ENCODE peak calls at places on chromosomes 2 and 18, in nine cellular contexts. Q is ELR; P is stimulated activated CD4-positive, alpha-beta T cell treated with anti-CD3 and anti-CD28 coated beads, Interleukin-15, amount 100 ng/mL, for 1 hour; S is KG1; L is mesendoderm; G is effector memory CD8-positive, alpha-beta T cell; C is HCT116; Y is HEK293T; O is body of pancreas. H is an unnamed sample.

GRCh38 chr2:127576433-127577207 is 41.1 kb downstream of the MYO7B start:
- DNase-seq in Y (no peak), O (no peak), G (no peak), Q (peak), L (peak), C (no peak), S (no peak), P (no peak), H (no peak)

GRCh38 chr18:48066225-48066652 is 135.8 kb upstream of the SMAD2 start:
- DNase-seq in G (no peak), Y (no peak), Q (no peak), O (peak), C (no peak), P (no peak), L (no peak), S (no peak), H (no peak)

GRCh38 chr2:162123806-162124758 is 28.0 kb downstream of the GCG start:
- DNase-seq in G (peak), S (peak), P (no peak), Q (peak), C (peak), Y (peak), L (peak), O (no peak), H (peak)

GRCh38 chr2:182447843-182448242 is 21.0 kb upstream of the PDE1A start:
- DNase-seq in P (no peak), L (peak), O (no peak), C (no peak), Q (no peak), S (no peak), Y (no peak), G (no peak), H (peak)

GRCh38 chr18:76657428-76657827 is 162.4 kb upstream of the ZNF516 start:
- DNase-seq in O (no peak), Q (peak), Y (no peak), P (no peak), S (peak), L (peak), C (no peak), G (no peak), H (no peak)

GRCh38 chr2:46615555-46616487 is 136.5 kb downstream of the TMEM247 start:
- DNase-seq in Q (peak), C (no peak), P (peak), Y (peak), O (peak), G (no peak), S (peak), L (peak), H (no peak)

GRCh38 chr2:219430633-219431615 is 3.7 kb upstream of the SPEG start:
- DNase-seq in Y (no peak), O (no peak), G (no peak), P (no peak), Q (peak), C (no peak), L (peak), S (no peak), H (peak)

GRCh38 chr2:145631561-145631960 is 1111.6 kb upstream of the ZEB2 start:
- DNase-seq in S (no peak), Q (peak), G (no peak), C (no peak), Y (no peak), L (no peak), P (no peak), O (no peak), H (no peak)

GRCh38 chr18:48629730-48630324 is 91.0 kb downstream of the CTIF start:
- DNase-seq in P (no peak), L (peak), C (peak), O (no peak), S (no peak), Y (no peak), G (no peak), Q (peak), H (peak)

GRCh38 chr18:49055787-49056186 is 105.0 kb upstream of the SMAD7 start:
- DNase-seq in L (no peak), G (no peak), Y (no peak), O (no peak), C (no peak), Q (peak), P (no peak), S (no peak), H (no peak)

GRCh38 chr18:48358868-48359267 is 50.3 kb downstream of the ZBTB7C start:
- DNase-seq in G (no peak), Y (no peak), S (no peak), Q (no peak), L (peak), O (no peak), C (no peak), P (no peak), H (no peak)

GRCh38 chr2:2057125-2057721 is 273.9 kb downstream of the MYT1L start:
- DNase-seq in C (peak), G (no peak), O (peak), S (no peak), P (peak), L (peak), Y (peak), Q (peak), H (peak)

GRCh38 chr2:230774348-230774951 is 61.8 kb downstream of the CAB39 start:
- DNase-seq in G (no peak), Q (peak), L (no peak), C (no peak), S (no peak), Y (no peak), P (no peak), O (no peak), H (peak)

GRCh38 chr18:55650363-55650870 is 62.4 kb upstream of the TCF4 start:
- DNase-seq in G (no peak), L (no peak), P (no peak), C (no peak), O (no peak), Q (peak), S (no peak), Y (no peak), H (no peak)

GRCh38 chr2:224221455-224221913 is 180.4 kb downstream of the FAM124B start:
- DNase-seq in S (no peak), Q (peak), C (no peak), P (no peak), L (peak), G (no peak), O (no peak), Y (no peak), H (peak)

GRCh38 chr2:240572141-240573031 is 4.1 kb downstream of the RNPEPL1 start:
- DNase-seq in O (peak), P (no peak), S (no peak), C (no peak), G (no peak), Y (no peak), L (no peak), Q (no peak), H (no peak)

GRCh38 chr2:101330253-101330921 is 21.9 kb upstream of the RNF149 start:
- DNase-seq in S (no peak), L (peak), G (no peak), C (no peak), O (peak), Q (peak), Y (no peak), P (no peak), H (no peak)

GRCh38 chr2:128617661-128618060 is 299.0 kb upstream of the HS6ST1 start:
- DNase-seq in S (no peak), P (no peak), G (no peak), Q (no peak), L (no peak), Y (no peak), O (no peak), C (no peak), H (no peak)

GRCh38 chr18:8912348-8913057 is 190.0 kb upstream of the NDUFV2 start:
- DNase-seq in S (no peak), G (no peak), L (peak), P (no peak), Y (no peak), C (no peak), Q (no peak), O (no peak), H (no peak)

GRCh38 chr2:97731274-97732050 is 18.1 kb downstream of the ZAP70 start:
- DNase-seq in G (no peak), S (no peak), Y (no peak), O (no peak), Q (no peak), L (no peak), C (no peak), P (no peak), H (no peak)

GRCh38 chr2:133918141-133918540 is 335.7 kb upstream of the MGAT5 start:
- DNase-seq in O (no peak), S (no peak), G (no peak), Q (no peak), C (no peak), P (no peak), L (no peak), Y (no peak), H (peak)

GRCh38 chr2:180980185-180980942 is at the start of gene UBE2E3:
- DNase-seq in G (peak), C (peak), S (peak), P (peak), L (peak), Q (peak), Y (peak), O (peak), H (peak)

GRCh38 chr2:231932985-231933915 is 7.1 kb upstream of the NPPC start:
- DNase-seq in P (no peak), G (no peak), Y (no peak), Q (no peak), L (no peak), C (no peak), S (no peak), O (no peak), H (no peak)

GRCh38 chr18:76213996-76214395 is 281.0 kb downstream of the ZNF516 start:
- DNase-seq in O (no peak), Q (no peak), L (no peak), G (no peak), C (no peak), Y (no peak), S (no peak), P (no peak), H (no peak)

GRCh38 chr2:237171396-237171795 is 85.7 kb downstream of the COPS8 start:
- DNase-seq in O (peak), C (peak), L (peak), S (no peak), P (no peak), G (no peak), Y (no peak), Q (peak), H (peak)

GRCh38 chr18:70468861-70469570 is 180.2 kb downstream of the SOCS6 start:
- DNase-seq in G (no peak), O (no peak), Q (no peak), L (no peak), S (no peak), P (no peak), Y (no peak), C (no peak), H (no peak)

GRCh38 chr18:67265464-67266245 is 250.9 kb downstream of the DSEL start:
- DNase-seq in Y (no peak), O (no peak), G (no peak), S (no peak), Q (peak), C (no peak), L (no peak), P (no peak), H (no peak)

GRCh38 chr2:179636995-179637394 is 224.4 kb downstream of the ZNF385B start:
- DNase-seq in C (no peak), Q (no peak), Y (no peak), O (no peak), S (no peak), P (no peak), L (no peak), G (no peak), H (no peak)

GRCh38 chr2:236162804-236163482 is 5.2 kb downstream of the GBX2 start:
- DNase-seq in L (no peak), Y (no peak), S (no peak), G (no peak), C (no peak), P (no peak), O (no peak), Q (no peak), H (no peak)

GRCh38 chr2:59425292-59425691 is 1128.2 kb downstream of the BCL11A start:
- DNase-seq in Y (no peak), P (no peak), Q (no peak), O (no peak), L (no peak), G (no peak), C (no peak), S (no peak), H (no peak)

GRCh38 chr2:42788-43187 is 3.5 kb downstream of the FAM110C start:
- DNase-seq in P (no peak), C (no peak), Y (no peak), S (no peak), O (peak), L (no peak), G (no peak), Q (no peak), H (no peak)

GRCh38 chr2:25822190-25823117 is 55.8 kb downstream of the ASXL2 start:
- DNase-seq in G (peak), O (peak), P (peak), Q (no peak), C (no peak), S (no peak), Y (no peak), L (peak), H (no peak)

GRCh38 chr18:9535430-9535972 is 60.2 kb downstream of the RALBP1 start:
- DNase-seq in C (no peak), S (no peak), Y (no peak), Q (peak), P (no peak), G (no peak), L (no peak), O (no peak), H (no peak)

GRCh38 chr2:227623225-227623624 is 5.9 kb downstream of the SCYGR4 start:
- DNase-seq in L (no peak), O (no peak), Q (peak), S (no peak), G (no peak), P (no peak), Y (no peak), C (no peak), H (no peak)

GRCh38 chr2:211396815-211397214 is 840.4 kb downstream of the CPS1 start:
- DNase-seq in L (no peak), C (no peak), G (no peak), O (peak), S (no peak), P (no peak), Y (no peak), Q (no peak), H (no peak)